ENCODE peak calls at places on chromosomes 16 and 17, in five cellular contexts. L is body of pancreas, I is choroid plexus epithelial cell, O is AG04449, V is progenitor cell of endocrine pancreas. J is an unnamed sample.

GRCh38 chr17:37131064-37131463 is 182.3 kb downstream of the AATF start:
- DNase-seq in L (no peak), I (peak; percentile 30), O (no peak), V (no peak), J (no peak)

GRCh38 chr17:53150101-53150698 is 672.5 kb upstream of the KIF2B start:
- DNase-seq in L (no peak), I (no peak), O (no peak), V (no peak), J (no peak)

GRCh38 chr17:63151981-63152523 is 186.0 kb downstream of the TANC2 start:
- DNase-seq in L (no peak), I (peak; percentile 55), O (no peak), V (no peak), J (no peak)

GRCh38 chr17:78501241-78502036 is 75.8 kb downstream of the DNAH17 start:
- DNase-seq in L (no peak), I (no peak), O (no peak), V (no peak), J (no peak)

GRCh38 chr17:8189041-8189710 is 804 bp downstream of the BORCS6 start:
- DNase-seq in L (peak; percentile 40), I (peak; percentile 42), O (no peak), V (peak; percentile 24), J (peak; percentile 44)

GRCh38 chr16:29947897-29948296 is 14.0 kb upstream of the TMEM219 start:
- DNase-seq in L (no peak), I (no peak), O (no peak), V (no peak), J (no peak)

GRCh38 chr17:76056882-76057281 is 15.4 kb downstream of the SRP68 start:
- DNase-seq in L (no peak), I (no peak), O (no peak), V (no peak), J (no peak)

GRCh38 chr16:57970319-57970718 is 609 bp downstream of the CNGB1 start:
- DNase-seq in L (no peak), I (no peak), O (no peak), V (no peak), J (no peak)

GRCh38 chr17:30345527-30346075 is 11.7 kb upstream of the TMIGD1 start:
- DNase-seq in L (no peak), I (no peak), O (no peak), V (no peak), J (no peak)

GRCh38 chr17:28346746-28347246 is 10.5 kb downstream of the POLDIP2 start:
- DNase-seq in L (peak; percentile 75), I (peak; percentile 78), O (no peak), V (no peak), J (no peak)

GRCh38 chr16:78749745-78750268 is 650.4 kb downstream of the WWOX start:
- DNase-seq in L (no peak), I (no peak), O (no peak), V (no peak), J (no peak)

GRCh38 chr16:71542377-71542776 is 16.2 kb downstream of the CHST4 start:
- DNase-seq in L (peak; percentile 44), I (peak; percentile 53), O (no peak), V (peak; percentile 18), J (peak; percentile 42)

GRCh38 chr17:50039058-50039457 is 16.9 kb upstream of the ITGA3 start:
- DNase-seq in L (no peak), I (no peak), O (no peak), V (no peak), J (no peak)

GRCh38 chr17:77191266-77191665 is 50.5 kb downstream of the SEC14L1 start:
- DNase-seq in L (no peak), I (no peak), O (no peak), V (no peak), J (no peak)

GRCh38 chr17:68204736-68205135 is 43.1 kb upstream of the AMZ2 start:
- DNase-seq in L (no peak), I (no peak), O (no peak), V (no peak), J (no peak)

GRCh38 chr17:46979023-46979870 is at the start of gene RPRML:
- DNase-seq in L (peak; percentile 37), I (peak; percentile 27), O (no peak), V (peak; percentile 24), J (no peak)

GRCh38 chr17:78640700-78641099 is 63.5 kb upstream of the DNAH17 start:
- DNase-seq in L (no peak), I (no peak), O (no peak), V (no peak), J (no peak)

GRCh38 chr16:80233097-80233835 is 307.5 kb upstream of the DYNLRB2 start:
- DNase-seq in L (no peak), I (peak; percentile 13), O (no peak), V (no peak), J (no peak)

GRCh38 chr16:3158014-3158497 is 23.2 kb downstream of the ZNF213 start:
- DNase-seq in L (peak; percentile 33), I (peak; percentile 28), O (no peak), V (no peak), J (no peak)

GRCh38 chr17:4501295-4501949 is 2.7 kb downstream of the SPNS2 start:
- DNase-seq in L (no peak), I (no peak), O (no peak), V (no peak), J (no peak)

GRCh38 chr17:50977487-50978159 is 111.5 kb upstream of the TOB1 start:
- DNase-seq in L (no peak), I (no peak), O (no peak), V (no peak), J (no peak)

GRCh38 chr16:1494711-1495110 is 1.6 kb downstream of the TELO2 start:
- DNase-seq in L (no peak), I (no peak), O (no peak), V (no peak), J (no peak)

GRCh38 chr16:29729116-29729521 is 16.7 kb downstream of the C16orf54 start:
- DNase-seq in L (no peak), I (peak; percentile 60), O (no peak), V (no peak), J (no peak)

GRCh38 chr16:31453255-31454204 is 5.8 kb upstream of the ARMC5 start:
- DNase-seq in L (no peak), I (peak; percentile 39), O (no peak), V (no peak), J (no peak)

GRCh38 chr17:65553646-65554567 is 7.5 kb downstream of the AXIN2 start:
- DNase-seq in L (no peak), I (no peak), O (no peak), V (no peak), J (no peak)

GRCh38 chr17:55284001-55284884 is 19.5 kb downstream of the HLF start:
- DNase-seq in L (no peak), I (no peak), O (no peak), V (no peak), J (no peak)

GRCh38 chr17:49821916-49822315 is 26.0 kb downstream of the TAC4 start:
- DNase-seq in L (no peak), I (no peak), O (no peak), V (no peak), J (no peak)

GRCh38 chr16:22092143-22092933 is at the start of gene VWA3A:
- DNase-seq in L (peak; percentile 14), I (peak; percentile 72), O (peak; percentile 33), V (no peak), J (no peak)

DNA sequence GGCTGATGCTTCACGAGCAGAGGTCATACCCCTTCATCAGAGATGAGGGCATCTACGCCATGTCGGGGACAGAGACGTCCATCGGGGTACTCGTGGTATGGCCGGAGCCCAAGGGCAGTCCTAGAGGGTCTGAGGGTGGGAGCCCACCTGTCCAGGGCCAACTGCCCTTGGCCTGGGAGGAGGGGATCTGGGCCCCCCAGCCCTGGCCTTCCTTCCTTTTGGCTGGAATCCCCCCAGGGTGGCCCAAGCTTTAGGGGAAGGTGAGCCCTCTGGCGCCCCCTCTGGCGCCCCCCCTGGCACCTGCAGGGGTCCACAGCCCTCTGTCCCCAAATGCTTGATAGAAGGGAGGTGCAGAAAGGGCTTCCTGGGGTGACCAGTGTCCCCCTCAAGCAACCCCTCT is 69.3 kb downstream of the SCNN1B start:
- DNase-seq in L (no peak), I (no peak), O (no peak), V (no peak), J (no peak)
- TF ChIP-seq CTCF in L (no peak), I (no peak), O (no peak), V (peak; percentile 18), J (no peak)

GRCh38 chr17:2986925-2987324 is 76.5 kb downstream of the OR1D5 start:
- DNase-seq in L (no peak), I (no peak), O (no peak), V (no peak), J (no peak)

GRCh38 chr17:2981325-2981724 is 82.1 kb downstream of the OR1D5 start:
- DNase-seq in L (no peak), I (no peak), O (no peak), V (no peak), J (peak; percentile 9)

GRCh38 chr17:2980904-2981246 is 82.5 kb downstream of the OR1D5 start:
- DNase-seq in L (no peak), I (no peak), O (no peak), V (no peak), J (no peak)

GRCh38 chr17:2980211-2980903 is 83.0 kb downstream of the OR1D5 start:
- DNase-seq in L (no peak), I (no peak), O (no peak), V (no peak), J (no peak)

GRCh38 chr17:2982854-2983636 is 80.4 kb downstream of the OR1D5 start:
- DNase-seq in L (no peak), I (no peak), O (no peak), V (no peak), J (no peak)
- TF ChIP-seq CTCF in L (no peak), I (no peak), O (no peak), V (no peak), J (no peak)

GRCh38 chr17:10360578-10360977 is 12.2 kb downstream of the MYH13 start:
- DNase-seq in L (no peak), I (no peak), O (no peak), V (no peak), J (no peak)

GRCh38 chr17:10352866-10353265 is 19.9 kb downstream of the MYH13 start:
- DNase-seq in L (no peak), I (no peak), O (no peak), V (no peak), J (no peak)

DNA sequence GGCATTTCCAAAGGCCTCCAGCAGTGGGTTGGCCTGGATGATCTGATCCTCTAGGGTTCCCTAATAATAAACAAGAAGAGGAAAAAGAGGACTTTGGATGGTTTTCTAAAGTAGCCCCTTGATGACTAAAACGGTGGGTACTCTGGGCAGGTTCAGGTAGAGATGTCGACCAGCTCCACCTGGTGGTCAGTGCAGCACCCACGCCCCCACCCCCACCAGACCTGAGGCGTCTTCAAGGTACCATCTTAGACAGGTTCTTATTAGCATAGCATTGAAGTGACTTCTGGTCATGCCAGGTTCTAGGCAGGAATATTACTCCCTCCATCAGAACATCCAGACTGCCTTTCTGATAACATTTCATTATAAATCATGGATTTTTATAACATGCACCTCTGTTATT is 15.0 kb downstream of the MYH13 start:
- DNase-seq in L (peak; percentile 12), I (no peak), O (no peak), V (no peak), J (no peak)
- TF ChIP-seq CTCF in L (peak; percentile 23), I (peak; percentile 28), O (peak; percentile 41), V (peak; percentile 53), J (peak; percentile 16)

DNA sequence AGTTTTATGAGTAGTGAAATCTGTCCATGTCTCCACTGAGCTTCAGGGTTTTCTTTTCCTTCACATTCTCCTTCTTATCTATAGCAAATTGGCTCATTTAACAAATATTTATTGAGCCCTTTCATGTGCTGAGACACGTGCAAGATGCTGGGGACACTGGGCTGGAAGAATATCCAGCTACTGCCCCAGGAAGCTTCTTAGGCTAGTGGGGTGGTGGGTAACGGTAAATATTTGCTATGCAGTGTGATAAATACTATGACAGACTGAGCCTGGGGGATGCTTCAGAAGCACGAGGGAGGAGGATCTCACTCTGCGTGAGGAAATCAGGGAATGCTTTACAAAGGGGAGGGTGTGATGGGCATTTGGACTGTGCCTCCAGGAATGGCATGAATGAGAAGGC is 524.1 kb downstream of the GRIN2A start:
- DNase-seq in L (no peak), I (no peak), O (no peak), V (no peak), J (no peak)
- TF ChIP-seq CTCF in L (no peak), I (no peak), O (no peak), V (no peak), J (no peak)

J was measured in natural killer cell.